ENCODE peak calls at places on chromosomes 12 and 14, in six cellular contexts. D is mammary epithelial cell, P is BE2C, K is lower leg skin, I is aorta, Y is Karpas-422. O is an unnamed sample.

GRCh38 chr14:22613736-22614239 is 15.7 kb downstream of the ABHD4 start:
- DNase-seq in I (no peak), D (no peak), Y (no peak), K (no peak), P (no peak), O (no peak)

GRCh38 chr14:81366259-81366658 is 33.9 kb downstream of the STON2 start:
- DNase-seq in I (no peak), K (no peak), D (peak; percentile 36), P (no peak), Y (no peak), O (no peak)

GRCh38 chr12:125882141-125882540 is 816.9 kb downstream of the AACS start:
- DNase-seq in P (no peak), K (no peak), I (no peak), D (no peak), Y (no peak), O (no peak)

GRCh38 chr12:50059440-50060119 is 2.2 kb downstream of the ASIC1 start:
- DNase-seq in P (no peak), I (no peak), D (no peak), Y (no peak), K (no peak), O (peak; percentile 53)

GRCh38 chr14:90454041-90455000 is 57.5 kb downstream of the CALM1 start:
- DNase-seq in K (peak; percentile 81), I (peak; percentile 82), Y (peak; percentile 85), P (peak; percentile 97), D (no peak), O (peak; percentile 79)

GRCh38 chr14:93540235-93540634 is 109.5 kb downstream of the UNC79 start:
- DNase-seq in K (no peak), I (no peak), D (no peak), Y (no peak), P (no peak), O (no peak)

GRCh38 chr12:108826115-108826806 is 31.1 kb downstream of the SSH1 start:
- DNase-seq in Y (no peak), K (no peak), P (peak; percentile 65), I (peak; percentile 87), D (no peak), O (peak; percentile 85)

GRCh38 chr12:74328623-74329022 is 209.0 kb upstream of the ATXN7L3B start:
- DNase-seq in P (no peak), Y (no peak), I (no peak), K (no peak), D (no peak), O (no peak)

GRCh38 chr14:34845869-34846268 is 29.3 kb downstream of the BAZ1A start:
- DNase-seq in D (no peak), I (no peak), Y (no peak), K (no peak), P (no peak), O (no peak)

GRCh38 chr14:105346880-105347586 is 32.5 kb downstream of the PACS2 start:
- DNase-seq in I (peak; percentile 38), Y (no peak), D (no peak), K (no peak), P (peak; percentile 14), O (peak; percentile 61)

GRCh38 chr12:7581046-7581445 is 77.5 kb upstream of the CD163 start:
- DNase-seq in P (no peak), Y (peak; percentile 23), D (no peak), I (no peak), K (no peak), O (no peak)

GRCh38 chr14:101196795-101197590 is 293.5 kb upstream of the RTL1 start:
- DNase-seq in I (no peak), Y (no peak), K (peak; percentile 82), P (peak; percentile 43), D (no peak), O (peak; percentile 65)

GRCh38 chr14:96056509-96057422 is 17.6 kb downstream of the C14orf132 start:
- DNase-seq in P (no peak), I (no peak), K (no peak), Y (peak; percentile 90), D (peak; percentile 20), O (no peak)

GRCh38 chr14:73787760-73788508 is 63.7 kb upstream of the PTGR2 start:
- DNase-seq in P (no peak), I (peak; percentile 24), D (peak; percentile 56), K (no peak), Y (peak; percentile 63), O (no peak)

GRCh38 chr14:52551696-52552062 is 626 bp downstream of the TXNDC16 start:
- DNase-seq in P (peak; percentile 25), D (peak; percentile 40), I (no peak), K (no peak), Y (peak; percentile 78), O (no peak)

GRCh38 chr14:92726135-92726932 is 22.1 kb downstream of the LGMN start:
- DNase-seq in P (no peak), K (peak; percentile 94), D (peak; percentile 66), Y (no peak), I (peak; percentile 92), O (peak; percentile 40)

GRCh38 chr12:51860986-51861385 is 12.5 kb upstream of the FIGNL2 start:
- DNase-seq in K (no peak), P (no peak), I (peak; percentile 6), Y (no peak), D (no peak), O (no peak)

GRCh38 chr12:24111101-24111500 is 161.6 kb upstream of the SOX5 start:
- DNase-seq in K (no peak), P (no peak), D (peak; percentile 11), Y (no peak), I (no peak), O (no peak)

GRCh38 chr12:88431245-88431644 is 149.0 kb downstream of the KITLG start:
- DNase-seq in P (no peak), D (no peak), K (no peak), Y (no peak), I (no peak), O (no peak)

DNA sequence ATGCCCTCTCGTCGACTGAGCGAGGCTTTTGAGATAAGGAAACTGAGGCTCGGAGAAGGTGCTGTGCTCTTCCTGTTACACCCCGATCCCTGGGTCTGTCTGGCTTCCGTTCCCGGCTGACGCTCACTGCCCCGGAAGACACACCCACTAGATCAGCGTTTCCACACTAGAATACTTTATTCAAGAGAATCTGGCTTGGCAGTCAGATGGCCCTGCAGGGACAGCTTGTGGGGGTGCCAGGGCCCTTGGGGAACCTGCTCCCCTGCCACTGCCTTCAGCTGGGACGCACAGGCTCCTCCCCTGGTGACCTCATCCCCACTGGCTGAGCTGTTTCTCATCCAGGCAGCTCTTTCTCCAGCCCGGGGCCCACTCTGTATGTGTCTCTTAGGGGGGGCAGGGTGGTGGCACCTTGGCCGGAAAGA is 13.7 kb downstream of the PGF start:
- DNase-seq in K (peak; percentile 92), D (no peak), Y (peak; percentile 99), P (no peak), I (peak; percentile 89), O (peak; percentile 85)
- H3K4me3 ChIP-seq in K (no peak overlapping the region), D (no peak overlapping the region), Y (peak overlapping the region; percentile 68), P (no peak overlapping the region), I (no peak overlapping the region), O (no peak overlapping the region)

GRCh38 chr12:105334568-105334967 is 4.1 kb downstream of the C12orf75 start:
- DNase-seq in K (no peak), D (peak; percentile 70), Y (no peak), I (no peak), P (no peak), O (no peak)
- H3K4me3 ChIP-seq in K (no peak overlapping the region), D (no peak overlapping the region), Y (no peak overlapping the region), I (peak overlapping the region; percentile 42), P (no peak overlapping the region), O (no peak overlapping the region)

GRCh38 chr12:2329811-2330210 is 277.0 kb downstream of the CACNA1C start:
- DNase-seq in D (no peak), P (no peak), K (no peak), Y (no peak), I (no peak), O (no peak)

GRCh38 chr12:2324375-2324774 is 271.6 kb downstream of the CACNA1C start:
- DNase-seq in D (no peak), K (no peak), I (no peak), Y (no peak), P (peak; percentile 52), O (no peak)

GRCh38 chr12:2325501-2325900 is 272.7 kb downstream of the CACNA1C start:
- DNase-seq in D (no peak), K (no peak), I (no peak), Y (no peak), P (no peak), O (no peak)

GRCh38 chr12:2323538-2324261 is 270.9 kb downstream of the CACNA1C start:
- DNase-seq in D (no peak), K (no peak), P (no peak), I (no peak), Y (no peak), O (no peak)

DNA sequence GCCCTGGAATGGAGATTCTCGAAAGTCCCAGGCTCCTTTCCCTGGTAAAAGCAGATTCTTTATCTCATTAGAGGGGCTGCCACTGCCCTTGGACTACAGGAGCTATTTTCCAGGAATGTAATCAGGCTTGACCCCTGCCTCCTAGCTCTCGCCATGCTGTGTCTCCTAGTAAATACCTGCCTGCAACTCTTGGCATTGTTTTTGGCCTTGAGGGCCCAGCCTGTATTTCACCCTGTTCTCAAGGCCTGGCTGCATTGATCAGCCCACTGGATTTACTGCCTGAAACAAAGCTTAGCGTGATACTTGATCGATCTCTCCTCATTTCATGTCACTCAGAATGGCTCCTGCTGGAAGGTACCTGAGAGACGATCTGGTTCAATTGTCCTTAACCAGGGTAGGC is 273.7 kb downstream of the CACNA1C start:
- DNase-seq in Y (no peak), D (no peak), I (no peak), K (no peak), P (no peak), O (no peak)
- H3K4me3 ChIP-seq in Y (no peak overlapping the region), D (no peak overlapping the region), I (no peak overlapping the region), K (no peak overlapping the region), P (no peak overlapping the region), O (no peak overlapping the region)

DNA sequence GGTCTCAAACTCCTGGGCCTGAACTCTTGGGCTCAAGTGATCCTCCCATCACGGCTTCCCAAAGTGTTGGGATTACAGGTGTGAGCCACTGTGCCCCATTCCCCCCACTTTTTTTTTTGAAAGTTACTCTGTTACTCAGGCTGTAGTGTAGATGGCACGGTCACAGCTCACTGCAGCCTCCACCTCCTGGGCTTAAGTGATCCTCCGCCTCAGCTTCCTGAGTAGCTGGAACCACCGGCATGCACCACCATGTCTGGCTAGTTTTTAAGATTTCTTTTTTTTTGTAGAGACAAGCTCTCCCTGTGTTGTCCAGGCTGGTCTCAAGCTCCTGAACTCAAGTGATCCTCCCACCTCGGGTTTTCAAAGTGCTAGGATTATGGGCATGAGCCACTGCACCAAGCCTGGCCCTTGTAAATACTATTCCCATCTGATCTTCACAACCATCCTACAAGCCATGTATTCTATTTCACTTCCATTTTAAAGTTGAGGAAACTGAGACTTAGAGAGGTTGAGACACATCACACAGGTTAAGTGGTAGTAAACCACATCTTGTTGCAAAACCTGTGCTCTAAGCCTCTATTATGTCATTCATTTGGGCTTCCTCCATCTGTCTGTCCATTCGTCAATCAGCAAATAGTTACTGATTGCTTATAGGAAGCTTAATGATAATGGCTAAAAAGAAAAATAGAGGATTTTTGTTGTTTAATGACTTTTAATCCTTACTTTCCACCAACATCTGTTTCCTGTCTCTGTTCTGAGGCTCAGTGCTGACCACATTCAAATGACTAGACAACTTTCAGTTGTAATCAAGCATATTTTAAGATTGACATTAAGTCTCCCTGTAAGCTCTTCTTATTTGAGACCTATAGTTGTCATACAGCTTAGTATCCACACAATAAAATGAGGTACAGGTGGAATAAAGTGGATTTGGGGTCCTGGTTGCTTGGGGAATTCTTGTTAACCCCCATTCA is 9.2 kb downstream of the ASCL4 start:
- DNase-seq in K (no peak), P (no peak), D (no peak), Y (no peak), I (no peak), O (no peak)
- H3K4me3 ChIP-seq in K (no peak overlapping the region), P (no peak overlapping the region), D (no peak overlapping the region), Y (no peak overlapping the region), I (no peak overlapping the region), O (no peak overlapping the region)

GRCh38 chr12:68954811-68955210 is 21.8 kb upstream of the CPM start:
- DNase-seq in P (no peak), I (no peak), K (no peak), D (no peak), Y (no peak), O (no peak)
- H3K4me3 ChIP-seq in P (no peak overlapping the region), I (no peak overlapping the region), K (no peak overlapping the region), D (no peak overlapping the region), Y (no peak overlapping the region), O (no peak overlapping the region)

O was measured in kidney.